ENCODE peak calls at places on chromosome 1, in ten cellular contexts. V is AG04449, U is GM23338, D is psoas muscle, I is astrocyte of the cerebellum, N is GM12865, M is hepatocyte, W is right lobe of liver, B is colonic mucosa, H is MM.1S. F is an unnamed sample.

GRCh38 chr1:114126696-114127095 is 27.0 kb downstream of the SYT6 start:
- DNase-seq in V (no peak), M (no peak), D (no peak), W (no peak), U (no peak), B (no peak), H (peak), N (peak), I (no peak), F (no peak)

GRCh38 chr1:236338096-236338495 is 56.0 kb upstream of the EDARADD start:
- DNase-seq in N (no peak), H (no peak), U (no peak), B (no peak), W (no peak), V (no peak), D (no peak), I (no peak), M (no peak), F (no peak)

GRCh38 chr1:116203192-116203723 is 92.1 kb downstream of the MAB21L3 start:
- DNase-seq in W (no peak), V (no peak), B (no peak), U (peak), M (no peak), D (no peak), N (no peak), I (no peak), H (no peak), F (no peak)

GRCh38 chr1:86846166-86846647 is 67.7 kb downstream of the SELENOF start:
- DNase-seq in I (peak), M (no peak), W (no peak), N (no peak), V (peak), U (no peak), B (no peak), D (no peak), H (no peak), F (peak)

GRCh38 chr1:227343727-227344551 is 25.6 kb upstream of the CDC42BPA start:
- DNase-seq in W (no peak), N (no peak), H (no peak), M (peak), D (no peak), I (peak), V (peak), U (no peak), B (no peak), F (peak)

GRCh38 chr1:14599173-14599754 is 779 bp downstream of the KAZN start:
- DNase-seq in I (no peak), B (no peak), V (no peak), M (peak), H (no peak), D (peak), W (no peak), N (peak), U (peak), F (no peak)

GRCh38 chr1:202159534-202160371 is 649 bp downstream of the PTPN7 start:
- DNase-seq in D (no peak), W (no peak), I (no peak), N (peak), B (peak), V (no peak), M (no peak), H (peak), U (no peak), F (no peak)

GRCh38 chr1:227889047-227889862 is 58.5 kb downstream of the WNT9A start:
- DNase-seq in I (no peak), N (no peak), M (peak), U (no peak), D (no peak), H (no peak), B (peak), W (no peak), V (no peak), F (no peak)

GRCh38 chr1:77514871-77515776 is 167.3 kb downstream of the ZZZ3 start:
- DNase-seq in D (no peak), M (no peak), H (no peak), U (peak), V (peak), W (no peak), B (no peak), I (no peak), N (no peak), F (peak)

GRCh38 chr1:229855999-229856650 is 210.9 kb upstream of the GALNT2 start:
- DNase-seq in B (no peak), I (no peak), D (no peak), H (peak), W (no peak), U (peak), N (peak), M (no peak), V (no peak), F (no peak)
- H3K4me3 ChIP-seq in B (no peak), I (no peak), D (peak), H (peak), W (no peak), U (no peak), N (peak), M (no peak), V (no peak), F (no peak)

GRCh38 chr1:2255420-2256369 is 27.6 kb downstream of the SKI start:
- DNase-seq in U (peak), B (no peak), M (no peak), D (peak), N (peak), H (peak), V (no peak), I (no peak), W (no peak), F (peak)

GRCh38 chr1:2258122-2258812 is 30.1 kb downstream of the SKI start:
- DNase-seq in I (no peak), U (no peak), B (no peak), M (no peak), D (no peak), W (no peak), V (no peak), H (no peak), N (no peak), F (no peak)

GRCh38 chr1:2255047-2255419 is 26.9 kb downstream of the SKI start:
- DNase-seq in N (no peak), H (no peak), D (no peak), I (no peak), M (no peak), V (no peak), W (no peak), B (no peak), U (no peak), F (no peak)

GRCh38 chr1:2257245-2257627 is 29.1 kb downstream of the SKI start:
- DNase-seq in B (no peak), H (no peak), I (no peak), W (no peak), D (peak), N (no peak), M (no peak), U (peak), V (no peak), F (no peak)

GRCh38 chr1:2256430-2257244 is 28.5 kb downstream of the SKI start:
- DNase-seq in I (no peak), U (no peak), D (peak), N (no peak), V (no peak), W (no peak), H (no peak), B (no peak), M (no peak), F (no peak)
- H3K4me3 ChIP-seq in I (peak), U (no peak), D (no peak), N (no peak), V (no peak), W (no peak), H (no peak), B (no peak), M (no peak), F (no peak)

GRCh38 chr1:42962641-42963377 is 4.1 kb upstream of the SLC2A1 start:
- DNase-seq in I (no peak), U (peak), B (peak), V (no peak), M (peak), D (no peak), W (no peak), H (no peak), N (no peak), F (no peak)
- H3K4me3 ChIP-seq in I (no peak), U (peak), B (no peak), V (no peak), M (no peak), D (no peak), W (no peak), H (no peak), N (no peak), F (no peak)

GRCh38 chr1:26705788-26706237 is 10.0 kb downstream of the ARID1A start:
- DNase-seq in U (no peak), I (peak), M (no peak), N (no peak), D (no peak), B (no peak), H (no peak), W (no peak), V (peak), F (peak)
- H3K4me3 ChIP-seq in U (peak), I (no peak), M (no peak), N (no peak), D (peak), B (no peak), H (no peak), W (no peak), V (no peak), F (no peak)

DNA sequence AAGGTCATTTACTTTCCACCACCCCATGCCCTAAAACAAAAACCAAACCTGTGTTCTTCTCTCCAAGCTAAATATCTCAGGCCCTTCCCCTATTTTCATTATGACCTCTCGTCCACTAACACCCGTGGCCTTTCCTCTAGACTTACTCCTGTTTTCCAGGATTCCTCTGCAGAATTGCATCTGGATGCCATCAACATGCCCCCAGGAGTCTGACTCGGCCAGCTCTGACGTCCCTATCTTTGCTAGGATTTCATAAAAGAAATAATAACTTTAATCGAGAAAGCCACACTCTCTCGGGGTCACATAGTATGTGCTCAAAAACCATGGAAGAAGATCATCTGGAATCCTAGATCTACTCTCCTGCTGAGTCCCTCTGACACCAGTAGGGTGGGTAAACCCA is 13.5 kb downstream of the FAM89A start:
- DNase-seq in U (no peak), H (no peak), W (no peak), I (no peak), N (no peak), M (no peak), D (no peak), B (no peak), V (no peak), F (no peak)
- H3K4me3 ChIP-seq in U (no peak), H (no peak), W (no peak), I (no peak), N (no peak), M (no peak), D (no peak), B (no peak), V (no peak), F (no peak)

F was measured in HFF-Myc.